ENCODE peak calls at places on chromosomes 16 and 17, in seven cellular contexts. U, N, L, W, V, B and R are unnamed samples.

GRCh38 chr16:80556481-80556880 is 15.7 kb downstream of the DYNLRB2 start:
- DNase-seq in U (no peak), N (no peak), L (no peak), W (no peak), V (no peak), B (no peak), R (no peak)

GRCh38 chr16:1929105-1929504 is 10.9 kb upstream of the HS3ST6 start:
- DNase-seq in U (no peak), N (no peak), L (peak), W (no peak), V (no peak), B (no peak), R (no peak)

GRCh38 chr16:23682181-23682580 is 3.5 kb downstream of the PLK1 start:
- DNase-seq in U (no peak), N (no peak), L (no peak), W (no peak), V (no peak), B (no peak), R (no peak)

GRCh38 chr16:3020604-3021448 is 658 bp downstream of the TNFRSF12A start:
- DNase-seq in U (no peak), N (peak), L (no peak), W (peak), V (no peak), B (peak), R (peak)

GRCh38 chr16:84553873-84554399 is 49.5 kb upstream of the MEAK7 start:
- DNase-seq in U (no peak), N (no peak), L (no peak), W (no peak), V (no peak), B (no peak), R (peak)

GRCh38 chr17:81741594-81742452 is 29.7 kb downstream of the SLC25A10 start:
- DNase-seq in U (no peak), N (no peak), L (no peak), W (no peak), V (no peak), B (no peak), R (no peak)

GRCh38 chr17:65561394-65562205 is at the start of gene AXIN2:
- DNase-seq in U (peak), N (peak), L (peak), W (peak), V (peak), B (peak), R (peak)

GRCh38 chr16:78462261-78463208 is 363.1 kb downstream of the WWOX start:
- DNase-seq in U (no peak), N (no peak), L (peak), W (peak), V (no peak), B (no peak), R (peak)

GRCh38 chr16:75506567-75506966 is 11.3 kb upstream of the CHST6 start:
- DNase-seq in U (no peak), N (no peak), L (no peak), W (peak), V (no peak), B (no peak), R (no peak)

GRCh38 chr17:68196394-68197090 is 51.3 kb upstream of the AMZ2 start:
- DNase-seq in U (no peak), N (no peak), L (no peak), W (no peak), V (no peak), B (no peak), R (no peak)

GRCh38 chr16:55473584-55473983 is 5.4 kb upstream of the MMP2 start:
- DNase-seq in U (no peak), N (no peak), L (no peak), W (no peak), V (no peak), B (no peak), R (no peak)

GRCh38 chr16:51807551-51807950 is 656.5 kb upstream of the SALL1 start:
- DNase-seq in U (no peak), N (no peak), L (no peak), W (no peak), V (no peak), B (no peak), R (no peak)

GRCh38 chr16:71214771-71215381 is 15.6 kb downstream of the HYDIN start:
- DNase-seq in U (no peak), N (no peak), L (peak), W (no peak), V (no peak), B (no peak), R (no peak)

GRCh38 chr17:74543406-74543805 is 2.5 kb downstream of the CD300C start:
- DNase-seq in U (no peak), N (no peak), L (no peak), W (no peak), V (no peak), B (no peak), R (no peak)

GRCh38 chr17:15261063-15261817 is 3.9 kb downstream of the PMP22 start:
- DNase-seq in U (no peak), N (peak), L (no peak), W (peak), V (no peak), B (no peak), R (peak)

GRCh38 chr17:40283662-40284061 is 4.0 kb upstream of the CDC6 start:
- DNase-seq in U (no peak), N (no peak), L (no peak), W (no peak), V (no peak), B (no peak), R (peak)

GRCh38 chr17:56601613-56602012 is 8.1 kb downstream of the NOG start:
- DNase-seq in U (no peak), N (no peak), L (no peak), W (no peak), V (no peak), B (no peak), R (no peak)

GRCh38 chr17:74478369-74479100 is 12.1 kb downstream of the CD300A start:
- DNase-seq in U (no peak), N (peak), L (no peak), W (peak), V (no peak), B (no peak), R (no peak)

GRCh38 chr16:2520784-2521577 is 810 bp downstream of the AMDHD2 start:
- DNase-seq in U (no peak), N (no peak), L (no peak), W (peak), V (no peak), B (no peak), R (peak)

GRCh38 chr17:75459590-75460267 is 3.3 kb downstream of the TMEM94 start:
- DNase-seq in U (no peak), N (no peak), L (no peak), W (peak), V (no peak), B (no peak), R (peak)

GRCh38 chr16:426115-426905 is 861 bp downstream of the RAB11FIP3 start:
- DNase-seq in U (no peak), N (no peak), L (no peak), W (peak), V (no peak), B (no peak), R (peak)

GRCh38 chr16:648071-648785 is 937 bp upstream of the WDR90 start:
- DNase-seq in U (peak), N (peak), L (peak), W (peak), V (no peak), B (no peak), R (peak)

GRCh38 chr16:77905356-77905920 is 116.9 kb upstream of the CLEC3A start:
- DNase-seq in U (no peak), N (no peak), L (peak), W (no peak), V (no peak), B (no peak), R (no peak)

GRCh38 chr16:8572919-8573724 is 17.2 kb downstream of the TMEM114 start:
- DNase-seq in U (no peak), N (no peak), L (no peak), W (no peak), V (no peak), B (no peak), R (no peak)

GRCh38 chr17:41528959-41529353 is 848 bp upstream of the KRT19 start:
- DNase-seq in U (no peak), N (no peak), L (no peak), W (peak), V (no peak), B (no peak), R (peak)

GRCh38 chr17:56898874-56899273 is 15.0 kb downstream of the TRIM25 start:
- DNase-seq in U (no peak), N (no peak), L (no peak), W (peak), V (no peak), B (no peak), R (peak)

GRCh38 chr16:75580-76501 is 2.2 kb upstream of the MPG start:
- DNase-seq in U (no peak), N (no peak), L (no peak), W (peak), V (no peak), B (no peak), R (peak)

GRCh38 chr17:73503560-73503959 is 140.7 kb downstream of the SDK2 start:
- DNase-seq in U (no peak), N (no peak), L (no peak), W (no peak), V (no peak), B (no peak), R (no peak)

GRCh38 chr17:34306466-34306865 is 12.8 kb upstream of the CCL8 start:
- DNase-seq in U (no peak), N (no peak), L (no peak), W (no peak), V (no peak), B (peak), R (no peak)

GRCh38 chr17:82424001-82424862 is 5.8 kb upstream of the OGFOD3 start:
- DNase-seq in U (peak), N (no peak), L (no peak), W (peak), V (no peak), B (no peak), R (no peak)

GRCh38 chr17:40558651-40559015 is 6.6 kb downstream of the CCR7 start:
- DNase-seq in U (no peak), N (no peak), L (no peak), W (no peak), V (no peak), B (no peak), R (no peak)

GRCh38 chr16:9090101-9090959 is 1.1 kb upstream of the HAPSTR1 start:
- DNase-seq in U (peak), N (peak), L (no peak), W (peak), V (no peak), B (no peak), R (peak)

GRCh38 chr16:53803451-53803850 is 99.5 kb downstream of the FTO start:
- DNase-seq in U (no peak), N (no peak), L (no peak), W (no peak), V (no peak), B (no peak), R (no peak)

GRCh38 chr16:46638947-46639925 is 18.1 kb upstream of the SHCBP1 start:
- DNase-seq in U (no peak), N (no peak), L (no peak), W (no peak), V (no peak), B (no peak), R (no peak)

GRCh38 chr16:81142864-81143263 is 46.7 kb upstream of the GCSH start:
- DNase-seq in U (no peak), N (no peak), L (no peak), W (no peak), V (no peak), B (no peak), R (no peak)

GRCh38 chr17:1206016-1206787 is 26.4 kb upstream of the ABR start:
- DNase-seq in U (no peak), N (no peak), L (no peak), W (no peak), V (no peak), B (no peak), R (no peak)

GRCh38 chr17:78777886-78778285 is 4.2 kb downstream of the CYTH1 start:
- DNase-seq in U (no peak), N (no peak), L (no peak), W (no peak), V (no peak), B (no peak), R (no peak)

GRCh38 chr17:17757391-17757791 is 76.1 kb downstream of the RAI1 start:
- DNase-seq in U (no peak), N (no peak), L (peak), W (no peak), V (no peak), B (no peak), R (no peak)

GRCh38 chr17:21125862-21126261 is 902 bp upstream of the DHRS7B start:
- DNase-seq in U (no peak), N (no peak), L (no peak), W (no peak), V (no peak), B (no peak), R (peak)

GRCh38 chr17:74271281-74271680 is 2.8 kb upstream of the DNAI2 start:
- DNase-seq in U (no peak), N (no peak), L (no peak), W (no peak), V (no peak), B (no peak), R (no peak)